ENCODE peak calls at places on chromosomes 13 and 19, in seven cellular contexts. B is tibial artery, O is K562, A is esophagus squamous epithelium, I is SK-N-SH, Z is stomach, V is tibial nerve. S is an unnamed sample.

GRCh38 chr13:18212873-18213272 is 968.8 kb downstream of the TUBA3C start:
- DNase-seq in B (peak), O (no peak), A (no peak), I (no peak), Z (no peak), V (peak), S (no peak)

GRCh38 chr19:30877591-30878230 is 471.5 kb downstream of the TSHZ3 start:
- DNase-seq in B (peak), O (no peak), A (no peak), I (no peak), Z (no peak), V (no peak), S (no peak)

GRCh38 chr13:21060063-21060826 is 1.1 kb downstream of the LATS2 start:
- DNase-seq in B (peak), O (no peak), A (no peak), I (no peak), Z (peak), V (no peak), S (peak)

GRCh38 chr13:37486171-37486661 is 112.4 kb downstream of the POSTN start:
- DNase-seq in B (no peak), O (no peak), A (no peak), I (no peak), Z (no peak), V (no peak), S (no peak)

GRCh38 chr13:45278096-45278645 is 62.8 kb downstream of the TPT1 start:
- DNase-seq in B (no peak), O (no peak), A (no peak), I (no peak), Z (no peak), V (no peak), S (peak)

GRCh38 chr13:42893346-42893745 is 98.7 kb downstream of the EPSTI1 start:
- DNase-seq in B (no peak), O (no peak), A (no peak), I (no peak), Z (no peak), V (no peak), S (peak)

GRCh38 chr19:18493440-18494266 is 28.2 kb downstream of the ELL start:
- DNase-seq in B (no peak), O (no peak), A (no peak), I (no peak), Z (no peak), V (no peak), S (no peak)

GRCh38 chr19:47035127-47035494 is 13.3 kb downstream of the TMEM160 start:
- DNase-seq in B (no peak), O (peak), A (no peak), I (peak), Z (no peak), V (no peak), S (no peak)

GRCh38 chr13:40406405-40407138 is 259.9 kb downstream of the FOXO1 start:
- DNase-seq in B (no peak), O (no peak), A (no peak), I (no peak), Z (no peak), V (no peak), S (peak)

GRCh38 chr19:44613295-44614168 is at the start of gene IGSF23:
- DNase-seq in B (no peak), O (no peak), A (no peak), I (no peak), Z (no peak), V (no peak), S (no peak)

GRCh38 chr19:6739390-6739883 is at the start of gene TRIP10:
- DNase-seq in B (peak), O (peak), A (peak), I (peak), Z (peak), V (peak), S (peak)

GRCh38 chr19:43594710-43595604 is 977 bp downstream of the IRGQ start:
- DNase-seq in B (no peak), O (peak), A (no peak), I (peak), Z (peak), V (no peak), S (peak)

DNA sequence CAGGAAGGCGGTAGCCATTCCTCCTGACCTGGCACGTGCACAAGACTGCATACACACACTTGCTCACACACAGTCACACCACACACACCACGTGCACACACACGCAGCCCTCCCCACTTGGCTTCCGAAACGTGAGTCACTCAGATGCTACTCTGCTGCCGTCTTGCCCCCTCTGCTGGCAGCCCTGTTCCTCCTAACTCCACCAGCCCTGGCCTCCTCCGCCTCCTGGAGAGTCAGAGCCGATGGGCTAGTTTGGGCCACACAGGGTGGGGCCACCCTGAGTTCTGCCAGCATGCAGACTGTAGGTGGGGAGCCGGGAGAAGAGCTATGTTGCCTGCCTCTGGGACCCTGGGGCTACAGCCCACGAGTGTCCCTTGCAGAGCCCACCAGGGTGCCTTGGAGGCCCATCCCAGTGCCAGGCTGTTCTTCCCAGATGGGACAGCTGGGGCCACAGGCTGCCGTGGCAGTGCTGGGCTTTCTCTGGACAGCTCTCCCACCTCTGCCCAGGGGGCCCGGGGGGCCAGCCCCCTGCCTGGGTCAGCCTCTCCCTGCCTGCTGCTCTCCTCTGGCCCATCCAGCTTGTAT is 12.1 kb downstream of the PIN1 start:
- DNase-seq in B (peak), O (peak), A (no peak), I (peak), Z (peak), V (no peak), S (no peak)
- TF ChIP-seq CTCF in B (peak), O (peak), A (peak), I (peak), Z (peak), V (no peak), S (peak)

GRCh38 chr19:48393196-48393558 is 291 bp upstream of the GRIN2D start:
- DNase-seq in B (no peak), O (no peak), A (no peak), I (no peak), Z (no peak), V (no peak), S (no peak)
- H3K4me3 ChIP-seq in B (no peak), O (no peak), A (no peak), I (peak), Z (no peak), V (no peak), S (peak)

DNA sequence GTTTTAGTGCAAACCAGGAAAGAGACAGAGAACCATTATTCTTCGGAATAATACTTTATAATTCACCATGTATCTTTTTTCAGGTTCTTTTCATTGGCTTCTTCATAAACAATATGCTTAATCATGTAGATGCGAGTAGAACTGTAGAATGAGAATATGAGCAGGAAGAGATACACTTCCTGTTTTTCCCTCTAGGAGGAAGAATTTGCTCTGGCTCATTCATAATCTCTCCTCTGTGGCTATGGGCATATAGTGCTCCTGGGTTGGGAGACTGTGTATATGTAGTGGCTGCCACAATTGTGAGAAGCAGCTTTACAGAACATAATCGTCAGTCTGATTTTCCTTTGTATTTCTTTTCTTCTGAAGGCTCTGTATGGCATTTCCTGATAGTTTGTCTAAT is 2.8 kb upstream of the DCLK1 start:
- DNase-seq in B (no peak), O (no peak), A (no peak), I (no peak), Z (no peak), V (no peak), S (peak)
- TF ChIP-seq CTCF in B (peak), O (no peak), A (no peak), I (peak), Z (no peak), V (no peak), S (peak)

DNA sequence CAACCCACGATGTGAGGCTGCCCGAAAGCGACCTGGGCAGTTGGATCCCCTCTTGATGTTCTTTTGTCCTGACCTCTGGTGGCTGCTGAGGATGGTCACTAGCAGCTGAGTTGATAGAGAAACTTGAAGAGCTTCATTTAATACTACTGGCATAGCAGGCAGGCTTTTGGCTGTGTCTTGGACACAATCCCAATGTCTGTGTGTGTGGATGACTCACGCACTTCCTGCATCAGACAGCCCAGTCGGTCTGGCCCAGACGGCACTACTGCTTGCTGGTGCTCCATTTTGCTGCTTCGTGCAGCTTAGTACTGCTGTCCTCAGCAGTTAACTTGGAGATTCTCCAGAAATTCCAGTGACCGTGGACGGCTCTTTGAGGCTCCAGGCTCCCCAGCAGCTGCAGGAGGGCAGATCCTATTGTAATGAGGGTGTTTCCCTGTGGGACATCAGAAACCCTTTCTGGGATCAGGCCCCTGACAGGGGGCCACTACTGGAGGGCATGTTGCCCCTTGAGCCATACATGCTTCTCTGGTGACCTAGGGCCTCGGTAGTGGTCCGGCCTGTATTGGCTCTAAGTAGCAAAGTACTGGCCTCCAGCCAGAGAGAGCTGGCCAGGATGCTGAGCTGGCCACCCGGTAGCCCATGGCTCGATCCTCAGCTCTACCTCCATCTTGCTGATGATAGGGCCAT is 4.5 kb downstream of the FPR3 start:
- DNase-seq in B (peak), O (peak), A (no peak), I (peak), Z (peak), V (peak), S (no peak)
- H3K4me3 ChIP-seq in B (no peak), O (no peak), A (peak), I (peak), Z (no peak), V (no peak), S (no peak)

GRCh38 chr13:25276748-25277147 is 10.5 kb downstream of the MTMR6 start:
- DNase-seq in B (no peak), O (no peak), A (no peak), I (no peak), Z (no peak), V (no peak), S (no peak)
- TF ChIP-seq CTCF in B (no peak), O (no peak), A (no peak), I (no peak), Z (no peak), V (no peak), S (no peak)

DNA sequence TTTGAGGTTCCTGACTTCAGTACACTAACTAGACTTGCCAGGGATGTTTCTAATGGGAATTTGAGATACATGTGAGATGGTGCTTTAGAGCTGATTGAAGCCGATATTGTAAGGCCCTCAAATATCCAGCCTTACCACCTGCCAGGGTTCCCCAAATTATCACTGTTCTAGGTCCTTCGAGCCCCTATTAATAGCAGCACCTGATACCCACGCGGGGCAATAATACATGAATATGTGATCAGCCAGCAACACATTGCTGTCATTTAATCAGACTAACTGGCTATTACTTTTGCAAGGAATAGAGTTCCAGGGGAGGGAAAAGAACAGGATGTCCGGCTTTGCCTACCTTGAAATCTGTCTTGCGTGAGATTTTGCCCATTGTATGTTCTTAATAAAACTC is 5.1 kb downstream of the RGCC start:
- DNase-seq in B (no peak), O (no peak), A (no peak), I (no peak), Z (no peak), V (no peak), S (no peak)
- H3K4me3 ChIP-seq in B (no peak), O (no peak), A (no peak), I (no peak), Z (no peak), V (peak), S (no peak)

DNA sequence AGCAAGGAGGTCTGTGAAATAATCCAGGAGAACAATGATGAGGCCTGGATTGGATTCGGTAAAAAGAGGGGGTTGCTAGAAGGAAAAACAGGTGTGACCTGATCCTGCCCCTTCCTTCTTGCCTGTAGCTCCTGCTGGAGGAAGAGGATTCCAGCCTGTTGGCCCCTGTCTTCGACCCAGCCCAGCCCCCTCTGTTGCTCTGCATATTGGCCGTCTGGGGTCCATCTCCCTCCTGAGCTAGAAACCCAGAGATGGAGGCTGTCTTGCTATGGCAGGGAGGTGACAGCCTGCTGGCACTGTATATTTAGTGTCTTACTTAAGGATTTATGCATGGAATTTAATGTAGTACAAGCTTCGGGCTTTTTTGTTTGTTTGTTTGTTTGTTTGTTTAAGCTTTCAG is 6.6 kb downstream of the DMRTC2 start:
- DNase-seq in B (no peak), O (no peak), A (no peak), I (no peak), Z (no peak), V (no peak), S (no peak)
- TF ChIP-seq CTCF in B (no peak), O (no peak), A (no peak), I (no peak), Z (no peak), V (no peak), S (no peak)

GRCh38 chr19:38320969-38321339 is 1.3 kb downstream of the KCNK6 start:
- DNase-seq in B (no peak), O (no peak), A (no peak), I (no peak), Z (no peak), V (no peak), S (no peak)
- H3K4me3 ChIP-seq in B (peak), O (no peak), A (peak), I (no peak), Z (peak), V (no peak), S (no peak)